ENCODE peak calls at places on chromosomes 4 and X, in eight cellular contexts. One of them, this sample, is unnamed.

GRCh38 chr4:183029365-183029764 is 69.7 kb upstream of the WWC2 start:
- DNase-seq in nephron progenitor cell: no peak
- DNase-seq in endothelial cell: no peak
- DNase-seq in astrocyte of the spinal cord: no peak
- DNase-seq in GM10248: no peak
- DNase-seq in psoas muscle: no peak
- DNase-seq in fibroblast of pulmonary artery: no peak
- DNase-seq in tibial artery: no peak
- DNase-seq in this sample: no peak

GRCh38 chr4:121736735-121737351 is 28.1 kb downstream of the SMIM43 start:
- DNase-seq in nephron progenitor cell: peak
- DNase-seq in endothelial cell: peak
- DNase-seq in astrocyte of the spinal cord: peak
- DNase-seq in GM10248: peak
- DNase-seq in psoas muscle: no peak
- DNase-seq in fibroblast of pulmonary artery: peak
- DNase-seq in tibial artery: peak
- DNase-seq in this sample: peak

GRCh38 chr4:83731609-83732008 is 195.7 kb downstream of the GPAT3 start:
- DNase-seq in nephron progenitor cell: no peak
- DNase-seq in endothelial cell: no peak
- DNase-seq in astrocyte of the spinal cord: no peak
- DNase-seq in GM10248: no peak
- DNase-seq in psoas muscle: no peak
- DNase-seq in fibroblast of pulmonary artery: no peak
- DNase-seq in tibial artery: no peak
- DNase-seq in this sample: no peak

GRCh38 chr4:24805036-24805435 is 9.7 kb downstream of the SOD3 start:
- DNase-seq in nephron progenitor cell: no peak
- DNase-seq in endothelial cell: no peak
- DNase-seq in astrocyte of the spinal cord: no peak
- DNase-seq in GM10248: no peak
- DNase-seq in psoas muscle: no peak
- DNase-seq in fibroblast of pulmonary artery: no peak
- DNase-seq in tibial artery: no peak
- DNase-seq in this sample: no peak

GRCh38 chr4:149370002-149370401 is 445.6 kb downstream of the IQCM start:
- DNase-seq in nephron progenitor cell: no peak
- DNase-seq in endothelial cell: no peak
- DNase-seq in astrocyte of the spinal cord: no peak
- DNase-seq in GM10248: no peak
- DNase-seq in psoas muscle: no peak
- DNase-seq in fibroblast of pulmonary artery: no peak
- DNase-seq in tibial artery: no peak
- DNase-seq in this sample: no peak

GRCh38 chrX:41335590-41336331 is 1.8 kb downstream of the DDX3X start:
- DNase-seq in nephron progenitor cell: no peak
- DNase-seq in endothelial cell: no peak
- DNase-seq in astrocyte of the spinal cord: peak
- DNase-seq in GM10248: no peak
- DNase-seq in psoas muscle: no peak
- DNase-seq in fibroblast of pulmonary artery: no peak
- DNase-seq in tibial artery: no peak
- DNase-seq in this sample: peak

GRCh38 chr4:8297691-8298485 is 28.3 kb downstream of the HTRA3 start:
- DNase-seq in nephron progenitor cell: no peak
- DNase-seq in endothelial cell: no peak
- DNase-seq in astrocyte of the spinal cord: no peak
- DNase-seq in GM10248: no peak
- DNase-seq in psoas muscle: peak
- DNase-seq in fibroblast of pulmonary artery: no peak
- DNase-seq in tibial artery: peak
- DNase-seq in this sample: peak

GRCh38 chr4:55012363-55013255 is 112.8 kb downstream of the KDR start:
- DNase-seq in nephron progenitor cell: peak
- DNase-seq in endothelial cell: no peak
- DNase-seq in astrocyte of the spinal cord: no peak
- DNase-seq in GM10248: no peak
- DNase-seq in psoas muscle: no peak
- DNase-seq in fibroblast of pulmonary artery: no peak
- DNase-seq in tibial artery: no peak
- DNase-seq in this sample: no peak

GRCh38 chr4:173821851-173822250 is 291.8 kb upstream of the HAND2 start:
- DNase-seq in nephron progenitor cell: no peak
- DNase-seq in endothelial cell: no peak
- DNase-seq in astrocyte of the spinal cord: peak
- DNase-seq in GM10248: no peak
- DNase-seq in psoas muscle: no peak
- DNase-seq in fibroblast of pulmonary artery: no peak
- DNase-seq in tibial artery: no peak
- DNase-seq in this sample: no peak

GRCh38 chr4:22515888-22516541 is at the start of gene ADGRA3:
- DNase-seq in nephron progenitor cell: peak
- DNase-seq in endothelial cell: peak
- DNase-seq in astrocyte of the spinal cord: peak
- DNase-seq in GM10248: peak
- DNase-seq in psoas muscle: peak
- DNase-seq in fibroblast of pulmonary artery: peak
- DNase-seq in tibial artery: peak
- DNase-seq in this sample: peak

GRCh38 chr4:147034372-147034771 is 88.7 kb upstream of the TTC29 start:
- DNase-seq in nephron progenitor cell: no peak
- DNase-seq in endothelial cell: no peak
- DNase-seq in astrocyte of the spinal cord: peak
- DNase-seq in GM10248: no peak
- DNase-seq in psoas muscle: no peak
- DNase-seq in fibroblast of pulmonary artery: no peak
- DNase-seq in tibial artery: no peak
- DNase-seq in this sample: peak

GRCh38 chr4:169410839-169411770 is 140.3 kb upstream of the SH3RF1 start:
- DNase-seq in nephron progenitor cell: peak
- DNase-seq in endothelial cell: peak
- DNase-seq in astrocyte of the spinal cord: peak
- DNase-seq in GM10248: peak
- DNase-seq in psoas muscle: no peak
- DNase-seq in fibroblast of pulmonary artery: peak
- DNase-seq in tibial artery: peak
- DNase-seq in this sample: no peak

GRCh38 chr4:8281519-8282133 is 12.1 kb downstream of the HTRA3 start:
- DNase-seq in nephron progenitor cell: no peak
- DNase-seq in endothelial cell: no peak
- DNase-seq in astrocyte of the spinal cord: peak
- DNase-seq in GM10248: no peak
- DNase-seq in psoas muscle: peak
- DNase-seq in fibroblast of pulmonary artery: peak
- DNase-seq in tibial artery: peak
- DNase-seq in this sample: peak

GRCh38 chr4:140673729-140674128 is 82.5 kb downstream of the TBC1D9 start:
- DNase-seq in nephron progenitor cell: no peak
- DNase-seq in endothelial cell: no peak
- DNase-seq in astrocyte of the spinal cord: no peak
- DNase-seq in GM10248: no peak
- DNase-seq in psoas muscle: no peak
- DNase-seq in fibroblast of pulmonary artery: no peak
- DNase-seq in tibial artery: no peak
- DNase-seq in this sample: no peak

GRCh38 chr4:141425124-141425523 is 204.4 kb downstream of the ZNF330 start:
- DNase-seq in nephron progenitor cell: no peak
- DNase-seq in endothelial cell: no peak
- DNase-seq in astrocyte of the spinal cord: peak
- DNase-seq in GM10248: no peak
- DNase-seq in psoas muscle: no peak
- DNase-seq in fibroblast of pulmonary artery: peak
- DNase-seq in tibial artery: no peak
- DNase-seq in this sample: peak

GRCh38 chr4:70734168-70734954 is 12.6 kb downstream of the RUFY3 start:
- DNase-seq in nephron progenitor cell: no peak
- DNase-seq in endothelial cell: no peak
- DNase-seq in astrocyte of the spinal cord: peak
- DNase-seq in GM10248: peak
- DNase-seq in psoas muscle: no peak
- DNase-seq in fibroblast of pulmonary artery: peak
- DNase-seq in tibial artery: no peak
- DNase-seq in this sample: peak

GRCh38 chr4:53119685-53120084 is 246.2 kb downstream of the SCFD2 start:
- DNase-seq in nephron progenitor cell: peak
- DNase-seq in endothelial cell: no peak
- DNase-seq in astrocyte of the spinal cord: peak
- DNase-seq in GM10248: no peak
- DNase-seq in psoas muscle: no peak
- DNase-seq in fibroblast of pulmonary artery: peak
- DNase-seq in tibial artery: no peak
- DNase-seq in this sample: peak

GRCh38 chrX:2846992-2847391 is 18.3 kb downstream of the GYG2 start:
- DNase-seq in nephron progenitor cell: no peak
- DNase-seq in endothelial cell: no peak
- DNase-seq in astrocyte of the spinal cord: no peak
- DNase-seq in GM10248: no peak
- DNase-seq in psoas muscle: no peak
- DNase-seq in fibroblast of pulmonary artery: no peak
- DNase-seq in tibial artery: no peak
- DNase-seq in this sample: no peak

GRCh38 chrX:20637351-20637750 is 370.6 kb upstream of the RPS6KA3 start:
- DNase-seq in nephron progenitor cell: no peak
- DNase-seq in endothelial cell: no peak
- DNase-seq in astrocyte of the spinal cord: peak
- DNase-seq in GM10248: no peak
- DNase-seq in psoas muscle: no peak
- DNase-seq in fibroblast of pulmonary artery: no peak
- DNase-seq in tibial artery: no peak
- DNase-seq in this sample: no peak

GRCh38 chr4:154078504-154079350 is 289.8 kb upstream of the SFRP2 start:
- DNase-seq in nephron progenitor cell: no peak
- DNase-seq in endothelial cell: no peak
- DNase-seq in astrocyte of the spinal cord: no peak
- DNase-seq in GM10248: no peak
- DNase-seq in psoas muscle: no peak
- DNase-seq in fibroblast of pulmonary artery: no peak
- DNase-seq in tibial artery: no peak
- DNase-seq in this sample: no peak

GRCh38 chr4:154084864-154085263 is 296.0 kb upstream of the SFRP2 start:
- DNase-seq in nephron progenitor cell: no peak
- DNase-seq in endothelial cell: no peak
- DNase-seq in astrocyte of the spinal cord: no peak
- DNase-seq in GM10248: no peak
- DNase-seq in psoas muscle: no peak
- DNase-seq in fibroblast of pulmonary artery: no peak
- DNase-seq in tibial artery: no peak
- DNase-seq in this sample: no peak

GRCh38 chr4:154086247-154086646 is 297.4 kb upstream of the SFRP2 start:
- DNase-seq in nephron progenitor cell: no peak
- DNase-seq in endothelial cell: no peak
- DNase-seq in astrocyte of the spinal cord: no peak
- DNase-seq in GM10248: no peak
- DNase-seq in psoas muscle: no peak
- DNase-seq in fibroblast of pulmonary artery: no peak
- DNase-seq in tibial artery: no peak
- DNase-seq in this sample: no peak

GRCh38 chr4:154081391-154081790 is 292.5 kb upstream of the SFRP2 start:
- DNase-seq in nephron progenitor cell: no peak
- DNase-seq in endothelial cell: no peak
- DNase-seq in astrocyte of the spinal cord: no peak
- DNase-seq in GM10248: no peak
- DNase-seq in psoas muscle: no peak
- DNase-seq in fibroblast of pulmonary artery: no peak
- DNase-seq in tibial artery: no peak
- DNase-seq in this sample: no peak

DNA sequence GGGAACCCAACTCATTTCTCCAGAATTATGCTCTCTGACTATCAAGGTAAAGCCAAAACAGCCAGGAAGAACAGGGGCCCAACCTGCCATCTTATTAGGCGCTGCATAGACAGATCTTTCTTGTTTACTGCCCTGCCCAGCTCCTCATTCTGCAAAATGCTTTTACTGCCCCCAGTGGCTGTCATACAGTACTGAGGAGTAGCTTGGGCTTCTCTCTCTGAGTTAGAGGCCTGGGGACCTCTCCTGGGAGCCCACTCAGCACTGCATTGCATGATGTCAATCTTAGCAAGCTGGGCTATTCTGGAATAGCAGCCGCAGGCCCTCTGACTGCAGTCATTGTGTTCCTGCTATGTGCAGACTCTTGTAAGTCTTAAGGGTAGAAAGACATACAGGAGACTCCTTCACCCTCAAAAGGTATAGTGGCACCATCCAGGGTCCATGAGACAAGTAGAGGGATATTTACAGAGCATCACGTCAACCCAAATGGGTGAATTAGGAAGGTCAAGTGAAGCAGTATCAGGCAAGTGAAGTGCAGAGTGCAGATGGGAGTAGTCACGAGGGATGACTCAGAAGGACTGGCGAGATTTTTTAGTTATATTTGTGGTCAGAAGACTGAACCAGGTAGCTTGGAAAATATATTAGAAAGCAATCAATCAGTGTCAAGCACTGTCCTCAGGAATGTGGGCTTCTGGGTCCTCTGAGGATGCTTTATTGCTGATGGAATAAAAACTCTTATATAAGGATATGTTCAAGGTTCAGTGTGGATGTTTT is 294.1 kb upstream of the SFRP2 start:
- DNase-seq in nephron progenitor cell: no peak
- DNase-seq in endothelial cell: peak
- DNase-seq in astrocyte of the spinal cord: no peak
- DNase-seq in GM10248: no peak
- DNase-seq in psoas muscle: no peak
- DNase-seq in fibroblast of pulmonary artery: no peak
- DNase-seq in tibial artery: no peak
- DNase-seq in this sample: no peak
- TF ChIP-seq CTCF in nephron progenitor cell: peak
- TF ChIP-seq CTCF in endothelial cell: peak
- TF ChIP-seq CTCF in astrocyte of the spinal cord: peak
- TF ChIP-seq CTCF in GM10248: no peak
- TF ChIP-seq CTCF in psoas muscle: no peak
- TF ChIP-seq CTCF in fibroblast of pulmonary artery: peak
- TF ChIP-seq CTCF in tibial artery: no peak
- TF ChIP-seq CTCF in this sample: peak

GRCh38 chr4:5824635-5825034 is 68.3 kb downstream of the CRMP1 start:
- DNase-seq in nephron progenitor cell: no peak
- DNase-seq in endothelial cell: peak
- DNase-seq in astrocyte of the spinal cord: peak
- DNase-seq in GM10248: peak
- DNase-seq in psoas muscle: no peak
- DNase-seq in fibroblast of pulmonary artery: peak
- DNase-seq in tibial artery: no peak
- DNase-seq in this sample: peak
- TF ChIP-seq CTCF in nephron progenitor cell: peak
- TF ChIP-seq CTCF in endothelial cell: peak
- TF ChIP-seq CTCF in astrocyte of the spinal cord: peak
- TF ChIP-seq CTCF in GM10248: peak
- TF ChIP-seq CTCF in psoas muscle: peak
- TF ChIP-seq CTCF in fibroblast of pulmonary artery: peak
- TF ChIP-seq CTCF in tibial artery: no peak
- TF ChIP-seq CTCF in this sample: peak

GRCh38 chrX:44935640-44936039 is 62.7 kb downstream of the KDM6A start:
- DNase-seq in nephron progenitor cell: no peak
- DNase-seq in endothelial cell: no peak
- DNase-seq in astrocyte of the spinal cord: no peak
- DNase-seq in GM10248: no peak
- DNase-seq in psoas muscle: peak
- DNase-seq in fibroblast of pulmonary artery: no peak
- DNase-seq in tibial artery: no peak
- DNase-seq in this sample: no peak
- TF ChIP-seq CTCF in nephron progenitor cell: no peak
- TF ChIP-seq CTCF in endothelial cell: no peak
- TF ChIP-seq CTCF in astrocyte of the spinal cord: no peak
- TF ChIP-seq CTCF in GM10248: no peak
- TF ChIP-seq CTCF in psoas muscle: peak
- TF ChIP-seq CTCF in fibroblast of pulmonary artery: no peak
- TF ChIP-seq CTCF in tibial artery: no peak
- TF ChIP-seq CTCF in this sample: no peak

GRCh38 chrX:39133971-39134370 is 332.7 kb downstream of the MID1IP1 start:
- DNase-seq in nephron progenitor cell: no peak
- DNase-seq in endothelial cell: peak
- DNase-seq in astrocyte of the spinal cord: no peak
- DNase-seq in GM10248: no peak
- DNase-seq in psoas muscle: no peak
- DNase-seq in fibroblast of pulmonary artery: no peak
- DNase-seq in tibial artery: no peak
- DNase-seq in this sample: no peak
- TF ChIP-seq CTCF in nephron progenitor cell: no peak
- TF ChIP-seq CTCF in endothelial cell: no peak
- TF ChIP-seq CTCF in astrocyte of the spinal cord: no peak
- TF ChIP-seq CTCF in GM10248: peak
- TF ChIP-seq CTCF in psoas muscle: no peak
- TF ChIP-seq CTCF in fibroblast of pulmonary artery: no peak
- TF ChIP-seq CTCF in tibial artery: no peak
- TF ChIP-seq CTCF in this sample: no peak

This sample was measured in fibroblast of the aortic adventitia.